ENCODE peak calls at places on chromosomes 5 and 9, in six cellular contexts. J is gastrocnemius medialis, Y is GM23338, G is AG10803, V is AG04450, B is fibroblast of the aortic adventitia. C is an unnamed sample.

GRCh38 chr9:134213508-134214394 is 49.4 kb upstream of the RNU6ATAC start:
- DNase-seq in J (no peak), V (no peak), Y (no peak), B (no peak), G (no peak), C (no peak)

GRCh38 chr5:132268698-132269551 is 11.4 kb downstream of the PDLIM4 start:
- DNase-seq in B (peak), Y (no peak), V (no peak), G (peak), J (no peak), C (peak)

GRCh38 chr5:68962632-68963484 is 131.0 kb upstream of the SLC30A5 start:
- DNase-seq in J (peak), G (peak), B (peak), V (peak), Y (peak), C (no peak)

GRCh38 chr5:72228957-72229356 is 91.1 kb downstream of the MRPS27 start:
- DNase-seq in B (no peak), V (no peak), G (no peak), Y (no peak), J (peak), C (no peak)

GRCh38 chr9:118529210-118529609 is 825.0 kb downstream of the TLR4 start:
- DNase-seq in V (no peak), Y (no peak), B (peak), J (no peak), G (peak), C (no peak)

GRCh38 chr9:109926321-109926959 is 146.4 kb downstream of the PALM2AKAP2 start:
- DNase-seq in B (no peak), Y (no peak), V (no peak), J (peak), G (no peak), C (no peak)

GRCh38 chr9:79660615-79661014 is 88.8 kb downstream of the TLE4 start:
- DNase-seq in G (no peak), Y (peak), V (no peak), J (no peak), B (no peak), C (no peak)

GRCh38 chr5:146402949-146403348 is 44.2 kb upstream of the TCERG1 start:
- DNase-seq in Y (peak), V (no peak), B (no peak), J (no peak), G (no peak), C (no peak)

GRCh38 chr9:98173181-98173580 is 19.3 kb downstream of the CORO2A start:
- DNase-seq in G (no peak), B (no peak), J (no peak), V (no peak), Y (no peak), C (no peak)

GRCh38 chr5:73507062-73507461 is 8.8 kb downstream of the BTF3 start:
- DNase-seq in J (no peak), V (no peak), Y (no peak), B (peak), G (no peak), C (no peak)

GRCh38 chr9:108182950-108183381 is 672.8 kb downstream of the ACTL7B start:
- DNase-seq in V (no peak), J (no peak), Y (no peak), B (peak), G (peak), C (no peak)

GRCh38 chr5:96747718-96748117 is 60.0 kb downstream of the ERAP1 start:
- DNase-seq in G (no peak), V (no peak), Y (no peak), B (no peak), J (peak), C (no peak)

GRCh38 chr9:13719981-13720380 is 440.5 kb upstream of the MPDZ start:
- DNase-seq in B (peak), J (no peak), V (peak), G (peak), Y (no peak), C (no peak)

DNA sequence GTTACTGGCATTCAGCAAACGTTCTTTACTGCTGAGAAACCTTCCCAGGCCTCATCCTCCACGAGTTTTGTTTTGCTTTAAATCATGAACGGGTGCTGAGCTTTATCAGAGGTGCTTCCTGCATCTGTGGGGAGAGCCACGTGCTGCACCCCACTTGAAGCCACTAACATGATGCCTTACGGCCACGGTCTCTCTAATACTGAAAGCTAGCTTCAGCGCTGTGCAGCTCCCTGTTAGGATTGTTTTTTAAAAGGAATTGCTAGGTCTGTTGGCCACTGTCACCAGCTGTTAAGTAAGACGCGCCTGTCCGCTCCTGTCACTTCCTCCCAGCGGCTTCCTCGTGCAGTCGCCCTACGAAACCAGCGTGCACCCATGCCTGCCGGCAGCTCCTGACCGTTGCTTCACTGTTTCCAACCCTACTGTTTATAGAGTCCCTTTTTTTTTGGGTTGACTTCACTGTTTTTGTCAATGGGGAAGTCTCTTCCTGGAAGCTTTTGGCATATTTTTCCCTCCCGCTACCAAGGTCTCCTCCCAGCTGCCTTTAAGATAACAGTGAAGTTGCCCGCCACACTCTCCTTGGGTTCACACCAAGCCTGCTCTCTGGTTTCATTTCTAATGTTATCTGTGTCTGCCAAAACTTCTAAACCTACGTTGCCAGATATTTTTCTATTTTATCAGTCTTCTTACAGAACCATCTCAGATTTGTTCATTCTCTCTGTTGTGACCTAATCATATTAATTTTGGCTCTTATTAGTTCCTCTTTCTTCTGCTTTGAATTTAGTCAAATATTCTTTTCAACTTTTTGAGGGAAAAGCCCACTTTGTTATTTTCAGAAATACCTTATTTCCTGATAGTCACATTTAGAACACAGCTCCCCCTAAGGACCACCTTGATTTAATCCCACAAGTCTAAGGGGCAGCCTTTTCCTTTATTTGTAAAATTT is 20.2 kb downstream of the LPCAT1 start:
- DNase-seq in V (no peak), B (peak), Y (no peak), G (no peak), J (peak), C (no peak)
- H3K4me3 ChIP-seq in V (no peak), B (no peak), Y (no peak), G (no peak), J (no peak), C (no peak)

GRCh38 chr5:177967221-177967887 is 28.7 kb downstream of the PROP1 start:
- DNase-seq in Y (no peak), B (peak), V (no peak), J (no peak), G (no peak), C (no peak)
- TF ChIP-seq CTCF in Y (no peak), B (no peak), V (no peak), J (no peak), G (no peak), C (no peak)

DNA sequence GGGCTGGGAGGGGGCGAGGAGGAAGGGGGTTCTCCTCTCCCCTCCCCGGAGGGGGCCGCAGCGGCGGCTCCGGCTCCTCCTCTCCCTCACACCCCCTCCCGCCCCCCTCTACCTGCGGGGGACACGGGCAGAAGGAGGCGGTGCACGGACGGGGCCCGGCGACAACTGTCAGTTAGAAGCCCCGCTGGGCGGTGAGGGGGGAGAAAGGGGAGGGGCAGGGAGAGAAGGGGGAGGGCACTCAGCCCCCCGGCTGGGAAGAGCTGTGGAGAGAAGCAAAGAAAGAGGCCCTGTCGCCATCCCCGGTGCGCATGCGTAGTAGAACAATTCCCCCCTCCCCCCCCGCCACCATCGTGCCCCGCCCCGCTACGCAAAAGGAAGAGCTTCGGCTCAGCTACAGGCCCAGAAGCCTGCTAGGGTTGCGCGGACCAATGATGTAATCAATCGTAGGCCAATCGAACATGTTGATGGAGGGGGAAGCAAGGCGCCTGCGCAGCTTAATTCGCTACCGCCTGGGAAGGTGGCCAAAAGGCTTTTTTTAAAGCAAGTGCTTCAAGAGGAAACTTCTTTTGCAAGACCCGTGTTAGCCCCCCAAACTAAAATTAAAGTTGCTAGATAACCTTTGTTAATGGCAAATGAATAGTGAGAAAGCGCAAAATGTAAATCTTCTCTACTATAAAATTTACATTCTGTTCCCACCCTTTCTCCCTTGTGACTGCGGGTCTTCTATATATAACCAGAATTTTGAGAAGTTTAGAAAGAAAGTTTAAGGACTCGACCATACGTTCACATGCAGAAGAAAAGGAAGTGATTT is 7.0 kb downstream of the RANBP6 start:
- DNase-seq in Y (peak), B (peak), J (peak), V (peak), G (peak), C (peak)
- H3K4me3 ChIP-seq in Y (peak), B (peak), J (peak), V (peak), G (peak), C (peak)

GRCh38 chr5:40717281-40717680 is 37.6 kb downstream of the PTGER4 start:
- DNase-seq in J (no peak), V (peak), G (peak), B (peak), Y (no peak), C (peak)

GRCh38 chr5:40716590-40716989 is 36.9 kb downstream of the PTGER4 start:
- DNase-seq in G (no peak), Y (no peak), B (no peak), J (no peak), V (no peak), C (no peak)

GRCh38 chr5:40720071-40720470 is 35.7 kb downstream of the TTC33 start:
- DNase-seq in J (no peak), V (no peak), G (no peak), B (no peak), Y (no peak), C (no peak)

DNA sequence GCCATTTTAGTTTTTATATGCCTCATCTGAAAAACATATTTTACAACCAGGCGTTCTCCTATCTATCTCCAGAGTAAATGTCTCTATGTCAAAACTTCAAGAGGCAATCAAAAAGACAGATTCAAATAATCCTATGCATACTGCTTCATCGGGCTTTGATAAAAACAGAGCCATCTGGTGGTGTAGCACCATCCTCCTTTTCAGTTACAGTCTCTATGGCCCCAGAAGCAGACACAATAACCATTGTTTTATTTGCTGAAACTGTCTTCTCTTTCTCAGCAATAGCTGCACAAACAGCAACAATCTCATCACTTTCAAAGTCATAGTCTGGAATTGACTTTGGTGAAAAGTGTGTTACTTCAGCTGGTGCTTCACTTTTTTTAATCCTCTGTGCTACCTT is 36.3 kb downstream of the PTGER4 start:
- DNase-seq in J (no peak), G (no peak), Y (peak), B (peak), V (no peak), C (no peak)
- TF ChIP-seq CTCF in J (no peak), G (peak), Y (peak), B (peak), V (peak), C (peak)

DNA sequence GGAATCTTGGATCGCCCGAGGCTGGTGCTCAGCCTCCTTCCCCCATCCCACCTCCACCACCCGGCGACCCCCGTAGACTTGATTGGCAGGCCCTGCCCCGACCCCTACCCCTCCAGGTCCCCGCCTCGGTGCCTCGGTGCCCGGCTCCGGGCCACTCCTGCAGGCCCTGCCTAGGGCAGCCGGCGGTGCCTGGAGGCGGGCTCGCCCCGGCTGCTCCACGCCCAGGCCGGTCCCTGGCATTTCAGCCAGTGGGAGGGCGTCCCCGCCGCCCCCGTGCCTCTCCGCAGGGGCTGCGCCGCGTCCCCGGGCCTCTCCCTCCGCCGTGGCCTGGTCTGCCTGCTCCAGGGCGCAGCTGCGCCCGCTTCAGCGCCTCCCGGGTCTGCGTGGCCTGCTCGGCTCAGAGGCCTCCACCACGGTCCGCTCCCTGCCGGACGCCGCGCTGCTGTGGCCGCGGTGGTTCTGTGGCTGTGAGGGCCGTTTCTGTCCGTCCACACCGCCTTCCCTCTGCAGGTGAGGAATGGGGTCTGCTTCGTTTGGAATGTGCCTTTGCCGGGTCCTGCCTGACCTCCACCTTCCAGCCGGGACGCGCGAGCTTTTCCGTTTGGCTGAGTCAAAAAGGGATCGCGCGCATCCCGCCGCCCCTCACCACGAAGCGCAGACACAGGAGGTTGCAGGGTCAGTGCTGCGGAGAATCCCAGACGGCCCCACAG is 48.3 kb upstream of the IRX4 start:
- DNase-seq in B (no peak), Y (peak), G (no peak), J (no peak), V (no peak), C (no peak)
- H3K4me3 ChIP-seq in B (no peak), Y (peak), G (no peak), J (peak), V (no peak), C (no peak)

GRCh38 chr9:36345103-36345846 is 54.8 kb downstream of the RNF38 start:
- DNase-seq in V (no peak), G (no peak), J (no peak), Y (peak), B (no peak), C (no peak)
- TF ChIP-seq CTCF in V (peak), G (no peak), J (no peak), Y (peak), B (no peak), C (no peak)

C was measured in AG04449.